ENCODE peak calls at places on chromosomes 11 and 22, in ten cellular contexts. S is HFF-Myc, B is cardiac muscle cell, A is brain microvascular endothelial cell, N is BE2C, C is astrocyte of the spinal cord, Y is RWPE2, H is cardiac fibroblast, D is GM20000, O is foreskin fibroblast. W is an unnamed sample.
A peak's percentile ranks its signal among the peaks of the same experiment; 100 is the strongest.

GRCh38 chr11:61955031-61955415 is 4.9 kb downstream of the BEST1 start:
- DNase-seq in S (no peak), B (peak; percentile 93), A (peak; percentile 49), N (no peak), C (peak; percentile 53), Y (no peak), H (peak; percentile 92), D (peak; percentile 45), O (peak; percentile 88), W (no peak)

GRCh38 chr11:110019659-110020058 is 73.5 kb upstream of the ZC3H12C start:
- DNase-seq in S (no peak), B (no peak), A (no peak), N (no peak), C (no peak), Y (no peak), H (no peak), D (no peak), O (no peak), W (no peak)

GRCh38 chr11:71209656-71210055 is 42.7 kb downstream of the SHANK2 start:
- DNase-seq in S (no peak), B (no peak), A (no peak), N (no peak), C (no peak), Y (peak; percentile 26), H (no peak), D (no peak), O (no peak), W (no peak)

GRCh38 chr11:11895672-11896071 is 53.9 kb downstream of the USP47 start:
- DNase-seq in S (no peak), B (peak; percentile 13), A (no peak), N (no peak), C (no peak), Y (no peak), H (peak; percentile 35), D (no peak), O (no peak), W (no peak)

GRCh38 chr22:24599514-24599913 is 3.5 kb upstream of the GGT1 start:
- DNase-seq in S (no peak), B (no peak), A (no peak), N (no peak), C (no peak), Y (no peak), H (no peak), D (no peak), O (no peak), W (no peak)

GRCh38 chr11:97961431-97961830 is 1059.3 kb upstream of the CNTN5 start:
- DNase-seq in S (no peak), B (no peak), A (no peak), N (no peak), C (no peak), Y (no peak), H (no peak), D (no peak), O (no peak), W (no peak)

GRCh38 chr11:35617687-35618496 is at the start of gene FJX1:
- DNase-seq in S (peak; percentile 87), B (peak; percentile 92), A (peak; percentile 90), N (peak; percentile 68), C (peak; percentile 93), Y (peak; percentile 89), H (peak; percentile 95), D (peak; percentile 87), O (peak; percentile 92), W (peak; percentile 76)

GRCh38 chr22:46957521-46957920 is 195.1 kb downstream of the TBC1D22A start:
- DNase-seq in S (no peak), B (no peak), A (no peak), N (no peak), C (no peak), Y (no peak), H (no peak), D (no peak), O (no peak), W (no peak)

GRCh38 chr11:120229451-120230424 is 10.2 kb upstream of the POU2F3 start:
- DNase-seq in S (no peak), B (peak; percentile 49), A (no peak), N (no peak), C (peak; percentile 19), Y (no peak), H (peak; percentile 52), D (no peak), O (no peak), W (peak; percentile 52)

GRCh38 chr11:58940028-58940427 is 740 bp downstream of the GLYATL1 start:
- DNase-seq in S (no peak), B (no peak), A (no peak), N (no peak), C (no peak), Y (no peak), H (no peak), D (no peak), O (no peak), W (no peak)

GRCh38 chr22:24693359-24693758 is 81.2 kb downstream of the PIWIL3 start:
- DNase-seq in S (no peak), B (no peak), A (peak; percentile 41), N (no peak), C (no peak), Y (no peak), H (peak; percentile 69), D (no peak), O (no peak), W (no peak)

GRCh38 chr11:119193626-119194025 is 8.4 kb downstream of the NHERF4 start:
- DNase-seq in S (no peak), B (no peak), A (no peak), N (no peak), C (no peak), Y (no peak), H (no peak), D (no peak), O (no peak), W (no peak)

GRCh38 chr11:119193001-119193400 is 7.7 kb downstream of the NHERF4 start:
- DNase-seq in S (no peak), B (no peak), A (no peak), N (no peak), C (no peak), Y (no peak), H (no peak), D (no peak), O (no peak), W (no peak)

GRCh38 chr11:119190531-119190930 is 5.3 kb downstream of the NHERF4 start:
- DNase-seq in S (no peak), B (no peak), A (no peak), N (no peak), C (no peak), Y (no peak), H (no peak), D (no peak), O (no peak), W (no peak)

GRCh38 chr11:119194811-119195210 is 9.5 kb downstream of the NHERF4 start:
- DNase-seq in S (no peak), B (no peak), A (no peak), N (no peak), C (no peak), Y (no peak), H (no peak), D (no peak), O (no peak), W (no peak)

DNA sequence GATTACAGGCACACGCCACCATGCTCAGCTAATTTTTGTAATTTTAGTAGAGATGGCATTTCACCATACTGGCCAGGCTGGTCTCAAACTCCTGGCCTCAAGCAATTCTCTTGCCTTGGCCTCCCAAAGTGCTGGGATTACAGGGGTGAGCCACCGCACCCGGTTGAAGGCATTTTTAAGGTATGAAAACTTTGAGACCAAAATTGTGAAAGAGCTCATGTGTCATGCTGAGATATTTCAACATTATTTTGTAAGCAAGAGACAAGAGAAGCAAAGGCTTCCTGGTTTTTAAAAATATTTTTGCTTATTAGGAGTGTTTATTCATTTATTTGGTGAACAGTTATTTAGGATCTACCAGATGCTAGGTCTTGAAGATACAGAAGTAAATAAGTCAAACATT is 6.8 kb downstream of the NHERF4 start:
- DNase-seq in S (no peak), B (peak; percentile 33), A (no peak), N (no peak), C (no peak), Y (no peak), H (peak; percentile 54), D (no peak), O (no peak), W (no peak)
- TF ChIP-seq CTCF in S (no peak), B (no peak), A (no peak), N (no peak), C (no peak), Y (no peak), H (no peak), D (no peak), O (no peak), W (no peak)

DNA sequence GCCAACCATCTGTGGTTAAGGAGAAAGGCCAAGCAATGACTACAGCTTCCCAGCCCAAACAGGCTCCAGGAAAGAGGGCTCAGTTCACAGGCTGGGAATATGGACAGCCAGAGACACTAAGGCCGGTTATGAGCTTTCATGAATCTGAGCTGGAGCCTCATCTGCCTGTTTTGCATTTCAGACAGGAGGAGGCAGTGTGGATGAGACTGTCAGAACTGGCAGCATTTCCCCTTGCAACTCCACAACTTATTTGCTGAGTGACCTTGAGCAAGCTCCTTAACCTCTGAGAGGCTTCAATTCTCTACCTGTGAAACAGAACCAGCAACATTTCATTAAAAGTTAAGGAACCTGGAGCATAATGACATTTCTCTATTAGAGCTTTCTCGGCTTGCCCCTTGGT is 264.0 kb downstream of the ETS1 start:
- DNase-seq in S (no peak), B (peak; percentile 53), A (peak; percentile 25), N (no peak), C (no peak), Y (no peak), H (peak; percentile 67), D (peak; percentile 49), O (peak; percentile 29), W (peak; percentile 58)
- TF ChIP-seq CTCF in S (peak; percentile 28), B (peak; percentile 45), A (peak; percentile 66), N (peak; percentile 44), C (peak; percentile 33), Y (no peak), H (peak; percentile 49), D (peak; percentile 42), O (peak; percentile 45), W (peak; percentile 48)

DNA sequence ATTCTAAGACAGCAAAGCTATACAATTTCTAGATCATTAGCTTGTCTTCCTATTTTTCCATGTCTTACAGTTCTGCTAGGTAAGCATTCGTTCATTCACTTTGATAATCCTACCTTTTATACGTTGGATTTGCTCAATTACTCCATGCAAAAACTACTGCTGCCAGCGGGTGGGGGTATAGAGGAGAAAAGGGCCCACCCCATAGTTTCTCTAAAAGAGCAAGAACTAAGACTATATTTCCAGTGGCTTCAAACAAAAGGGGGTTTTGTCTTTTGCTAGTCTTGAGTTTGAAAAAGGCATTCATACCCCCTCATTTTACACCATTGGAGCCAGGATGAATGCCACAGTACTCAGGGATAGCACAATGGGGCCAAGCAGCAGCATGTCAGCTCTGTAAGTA is 155.7 kb downstream of the WT1 start:
- DNase-seq in S (no peak), B (no peak), A (no peak), N (no peak), C (no peak), Y (no peak), H (no peak), D (no peak), O (no peak), W (no peak)
- TF ChIP-seq CTCF in S (peak; percentile 17), B (peak; percentile 28), A (peak; percentile 23), N (peak; percentile 15), C (peak; percentile 23), Y (peak; percentile 7), H (peak; percentile 16), D (no peak), O (no peak), W (no peak)

DNA sequence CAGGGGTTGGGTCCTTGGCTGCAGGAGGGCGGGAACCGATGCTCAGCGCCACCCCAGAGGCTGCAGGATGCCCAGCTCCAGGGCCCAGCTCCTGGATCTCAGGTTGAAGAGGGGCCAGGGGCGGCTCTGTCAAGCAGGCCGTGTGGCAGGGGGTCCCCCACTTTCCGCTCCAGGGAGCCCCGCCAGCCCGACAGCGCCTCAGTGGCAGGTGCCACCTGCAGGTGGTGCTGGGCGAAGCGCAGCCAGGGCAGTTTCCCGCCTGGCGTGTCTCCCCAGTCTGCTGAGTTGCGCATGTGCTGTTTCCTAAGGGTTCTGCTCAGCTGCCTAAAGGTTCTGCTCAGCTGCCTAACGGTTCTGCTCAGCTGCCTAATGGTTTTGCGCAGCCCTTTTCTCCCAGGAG is 442.1 kb downstream of the POTEH start:
- DNase-seq in S (no peak), B (no peak), A (no peak), N (no peak), C (no peak), Y (peak; percentile 46), H (no peak), D (no peak), O (no peak), W (no peak)
- TF ChIP-seq CTCF in S (no peak), B (no peak), A (no peak), N (no peak), C (no peak), Y (no peak), H (no peak), D (no peak), O (no peak), W (no peak)